ENCODE peak calls at places on chromosomes 5 and 9, in four cellular contexts. O is neural progenitor cell, K is tibial nerve, N is progenitor cell of endocrine pancreas. F is an unnamed sample.

GRCh38 chr9:101673642-101674041 is 64.8 kb downstream of the GRIN3A start:
- DNase-seq in O (no peak), K (no peak), N (no peak), F (no peak)

GRCh38 chr5:57402761-57403160 is 79.8 kb downstream of the ACTBL2 start:
- DNase-seq in O (no peak), K (no peak), N (no peak), F (no peak)

GRCh38 chr9:23821400-23822181 is 4.4 kb downstream of the ELAVL2 start:
- DNase-seq in O (peak), K (no peak), N (peak), F (peak)

GRCh38 chr9:115880221-115880620 is 273.4 kb upstream of the PAPPA start:
- DNase-seq in O (no peak), K (no peak), N (no peak), F (no peak)

GRCh38 chr5:136686192-136686872 is 321.0 kb upstream of the TRPC7 start:
- DNase-seq in O (peak), K (no peak), N (no peak), F (no peak)

GRCh38 chr5:66974256-66974655 is 222.3 kb downstream of the CD180 start:
- DNase-seq in O (no peak), K (no peak), N (no peak), F (no peak)

GRCh38 chr9:34501889-34502425 is 20.8 kb downstream of the ENHO start:
- DNase-seq in O (peak), K (peak), N (no peak), F (no peak)

GRCh38 chr9:136537896-136538598 is 7.8 kb downstream of the NOTCH1 start:
- DNase-seq in O (no peak), K (no peak), N (no peak), F (no peak)

GRCh38 chr9:117763314-117763713 is 59.1 kb downstream of the TLR4 start:
- DNase-seq in O (no peak), K (no peak), N (no peak), F (no peak)

GRCh38 chr9:94697972-94698581 is 28.4 kb upstream of the AOPEP start:
- DNase-seq in O (peak), K (no peak), N (no peak), F (no peak)

GRCh38 chr9:120571443-120572257 is 8.3 kb downstream of the CDK5RAP2 start:
- DNase-seq in O (no peak), K (no peak), N (no peak), F (no peak)

GRCh38 chr5:180154821-180155220 is 54.2 kb downstream of the RASGEF1C start:
- DNase-seq in O (no peak), K (no peak), N (no peak), F (no peak)

GRCh38 chr5:124745367-124746251 is 830 bp downstream of the ZNF608 start:
- DNase-seq in O (peak), K (no peak), N (no peak), F (no peak)

GRCh38 chr5:176144508-176144907 is 93.7 kb upstream of the SIMC1 start:
- DNase-seq in O (no peak), K (no peak), N (no peak), F (no peak)

GRCh38 chr5:149894237-149894636 is 50.4 kb downstream of the PDE6A start:
- DNase-seq in O (no peak), K (no peak), N (no peak), F (no peak)

GRCh38 chr5:168104811-168105481 is 186.5 kb upstream of the WWC1 start:
- DNase-seq in O (peak), K (no peak), N (no peak), F (no peak)

DNA sequence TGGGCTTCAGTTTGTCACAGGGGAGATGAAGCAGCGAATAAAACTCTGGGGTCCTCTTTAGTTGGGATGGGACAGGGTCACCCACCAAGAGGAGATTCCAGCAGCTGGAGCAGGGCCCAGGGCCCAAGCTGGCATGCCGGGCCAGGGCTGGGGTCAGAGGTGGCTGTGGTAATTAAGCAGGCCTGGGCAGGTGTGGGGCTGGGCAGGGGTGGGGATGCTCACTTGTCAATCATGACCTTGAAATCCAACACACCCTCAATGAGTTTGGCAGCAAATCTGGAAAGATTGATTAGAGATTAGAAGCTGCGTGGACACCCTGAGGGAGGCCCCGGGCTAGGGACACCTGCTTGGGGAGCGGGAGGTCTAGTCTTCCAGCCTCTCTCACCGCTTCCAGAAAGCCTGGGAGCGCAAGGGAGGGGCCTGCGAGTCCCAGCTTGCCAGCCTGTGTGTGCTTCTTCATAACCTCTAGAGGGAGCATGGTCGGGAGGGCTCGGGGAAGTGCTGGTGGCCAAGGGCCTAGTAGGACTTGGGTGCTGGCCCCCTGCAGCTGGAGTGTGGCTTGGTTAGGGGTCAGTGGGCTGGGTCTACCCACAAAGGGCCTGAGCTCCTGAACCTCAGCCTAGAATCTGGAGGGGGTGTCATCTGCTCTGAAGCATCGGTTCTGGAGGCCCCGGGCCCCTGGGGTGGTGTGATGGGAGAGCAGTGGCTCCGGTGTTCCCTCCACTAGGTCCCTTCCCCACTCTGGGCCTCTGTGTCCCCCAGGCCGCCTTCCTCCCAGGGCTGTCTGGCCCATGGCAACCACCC is 7.6 kb downstream of the CRAT start:
- DNase-seq in O (peak), K (no peak), N (no peak), F (peak)
- TF ChIP-seq CTCF in O (peak), K (no peak), N (peak), F (peak)

GRCh38 chr5:52989025-52989780 is at the start of gene ITGA2:
- DNase-seq in O (peak), K (peak), N (peak), F (peak)

GRCh38 chr5:52989781-52990530 is 804 bp downstream of the ITGA2 start:
- DNase-seq in O (peak), K (peak), N (peak), F (peak)

GRCh38 chr5:52987711-52988329 is 1.3 kb upstream of the ITGA2 start:
- DNase-seq in O (no peak), K (no peak), N (no peak), F (no peak)

GRCh38 chr5:52990531-52990925 is 1.4 kb downstream of the ITGA2 start:
- DNase-seq in O (no peak), K (no peak), N (no peak), F (no peak)

DNA sequence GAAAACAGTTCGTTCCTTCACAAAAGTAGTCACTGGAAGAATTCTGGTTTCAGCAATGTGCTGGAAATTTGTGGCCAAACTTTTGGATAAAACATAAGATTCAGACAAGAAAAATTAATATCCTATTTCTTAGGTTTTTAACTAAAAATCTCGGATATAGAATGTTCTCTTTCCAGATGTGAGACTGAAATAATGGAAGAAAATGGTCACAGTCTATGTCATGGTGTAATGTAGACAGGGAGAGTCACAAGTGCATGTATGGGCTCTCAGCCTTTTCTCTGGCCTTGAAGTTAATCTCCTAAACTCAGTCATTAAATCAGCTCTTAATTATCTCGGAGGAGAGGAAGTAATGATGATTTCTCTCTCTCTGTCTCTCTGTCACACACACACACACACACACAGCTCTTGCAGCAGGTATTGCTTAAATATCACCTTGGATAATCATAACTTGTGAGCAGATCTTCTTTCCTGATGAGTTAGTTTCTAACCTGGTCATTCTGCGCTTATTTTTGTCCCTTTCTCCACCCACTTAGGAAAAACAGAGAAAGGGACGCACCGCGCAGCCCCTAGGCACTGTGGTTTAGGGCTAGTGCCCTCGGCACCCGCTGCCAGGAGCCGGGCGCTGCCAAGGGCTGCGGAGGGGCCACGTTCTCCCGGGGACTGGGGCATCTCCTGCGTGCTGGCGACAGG is 672 bp upstream of the ITGA2 start:
- DNase-seq in O (no peak), K (no peak), N (no peak), F (no peak)
- TF ChIP-seq CTCF in O (no peak), K (no peak), N (no peak), F (no peak)

DNA sequence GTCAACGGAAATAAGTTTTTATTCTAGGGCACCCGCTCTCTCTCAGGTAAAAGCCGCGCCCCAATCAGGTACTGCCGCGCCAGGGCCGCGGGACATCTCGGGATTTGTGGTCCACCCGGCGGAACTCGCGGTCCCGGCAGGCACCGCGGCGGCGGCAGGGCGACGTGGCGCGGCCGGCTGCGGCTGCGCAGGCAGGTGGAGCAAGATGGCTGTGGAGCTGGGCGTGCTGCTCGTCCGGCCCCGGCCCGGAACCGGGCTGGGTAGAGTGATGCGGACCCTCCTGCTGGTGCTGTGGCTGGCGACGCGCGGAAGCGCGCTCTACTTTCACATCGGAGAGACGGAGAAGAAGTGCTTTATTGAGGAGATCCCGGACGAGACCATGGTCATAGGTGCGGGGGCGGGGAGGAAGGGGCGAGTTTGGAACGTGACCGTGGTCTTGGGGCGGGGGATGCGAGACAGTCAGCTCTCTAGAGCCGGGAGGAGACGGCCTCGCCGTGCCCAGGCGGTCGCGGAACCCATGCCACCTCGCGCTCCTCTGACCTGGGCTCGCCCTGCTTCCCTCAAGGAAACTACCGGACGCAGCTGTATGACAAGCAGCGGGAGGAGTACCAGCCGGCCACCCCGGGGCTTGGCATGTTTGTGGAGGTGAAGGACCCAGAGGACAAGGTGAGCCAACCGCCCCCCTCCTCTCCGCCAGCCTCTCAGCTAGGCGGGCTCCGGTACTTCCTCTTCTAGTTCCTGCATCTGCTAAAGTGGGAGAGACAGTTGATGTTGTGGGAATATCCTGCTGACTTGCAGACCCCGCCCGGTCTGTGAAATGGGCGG is at the start of gene TMED9:
- DNase-seq in O (peak), K (peak), N (peak), F (peak)
- TF ChIP-seq CTCF in O (peak), K (peak), N (no peak), F (no peak)

DNA sequence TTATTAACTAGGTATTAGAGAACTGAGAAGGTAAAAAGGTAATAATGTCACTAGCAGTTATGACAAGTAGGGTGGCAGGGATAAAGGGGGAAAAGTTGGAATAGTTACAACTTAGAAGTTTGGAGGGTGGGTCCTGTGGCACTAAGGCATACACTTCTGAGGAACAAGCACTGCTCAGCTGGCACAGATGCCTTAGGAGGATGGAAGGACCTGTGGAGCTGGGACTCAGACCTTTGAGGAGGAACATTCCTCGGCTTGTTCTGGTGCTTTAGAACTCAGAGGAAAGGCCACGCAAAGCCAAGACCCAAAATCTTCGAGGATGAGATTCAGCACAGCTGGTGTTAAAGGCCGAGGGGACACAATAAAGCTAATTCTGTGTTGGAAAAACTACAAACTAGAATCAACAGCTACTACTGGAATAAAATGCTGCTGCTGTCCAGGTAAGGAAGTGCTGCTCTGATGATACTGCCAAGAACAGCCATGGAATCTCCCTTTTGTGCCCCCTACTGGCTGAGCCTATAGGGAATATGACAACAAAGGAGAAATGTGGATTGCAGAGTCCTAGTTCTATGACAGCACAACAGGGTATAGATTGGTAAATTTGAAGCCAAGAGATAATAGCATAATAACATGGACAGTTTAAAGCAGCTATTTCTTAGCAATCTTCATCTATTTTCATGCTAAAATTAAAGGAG is 126.7 kb downstream of the SLC25A46 start:
- DNase-seq in O (peak), K (no peak), N (peak), F (peak)
- TF ChIP-seq CTCF in O (peak), K (no peak), N (peak), F (peak)

DNA sequence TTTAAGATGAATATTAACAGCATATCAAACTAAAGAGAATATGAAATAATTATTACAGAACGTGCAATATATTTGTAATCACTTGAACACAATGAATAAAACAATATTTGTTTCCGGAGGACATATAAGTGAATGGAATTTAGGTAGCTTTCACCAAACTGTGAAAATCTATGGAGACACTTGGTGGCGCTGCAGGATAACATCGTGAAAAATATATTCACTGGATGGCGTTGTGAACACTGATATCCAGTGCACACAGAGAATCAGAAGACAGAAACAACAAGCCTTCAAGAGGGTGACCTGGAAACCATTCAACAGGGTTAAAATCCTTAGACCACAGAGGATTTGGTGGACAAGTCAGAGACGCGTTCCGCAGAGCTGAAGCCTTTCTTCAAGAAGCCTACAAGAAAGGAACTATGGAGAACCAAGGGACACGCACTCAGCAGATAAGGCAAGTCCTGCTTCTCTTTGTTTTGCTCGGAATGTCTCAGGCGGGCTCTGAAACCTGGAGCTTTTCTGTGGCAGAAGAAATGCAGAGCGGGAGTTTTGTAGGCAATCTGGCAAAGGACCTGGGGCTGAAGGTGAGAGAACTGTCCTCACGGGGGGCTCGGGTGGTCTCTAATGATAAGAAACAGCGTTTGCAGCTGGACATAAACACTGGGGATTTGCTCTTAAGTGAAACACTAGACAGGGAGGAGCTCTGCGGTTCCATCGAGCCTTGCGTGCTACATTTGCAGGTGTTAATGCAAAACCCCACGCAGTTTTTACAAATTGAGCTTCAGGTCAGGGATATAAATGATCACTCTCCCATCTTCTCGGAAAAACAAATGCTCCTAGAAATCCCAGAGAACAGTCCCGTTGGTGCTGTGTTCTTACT is at the start of gene PCDHB11:
- DNase-seq in O (peak), K (no peak), N (no peak), F (no peak)
- TF ChIP-seq CTCF in O (peak), K (no peak), N (peak), F (peak)

DNA sequence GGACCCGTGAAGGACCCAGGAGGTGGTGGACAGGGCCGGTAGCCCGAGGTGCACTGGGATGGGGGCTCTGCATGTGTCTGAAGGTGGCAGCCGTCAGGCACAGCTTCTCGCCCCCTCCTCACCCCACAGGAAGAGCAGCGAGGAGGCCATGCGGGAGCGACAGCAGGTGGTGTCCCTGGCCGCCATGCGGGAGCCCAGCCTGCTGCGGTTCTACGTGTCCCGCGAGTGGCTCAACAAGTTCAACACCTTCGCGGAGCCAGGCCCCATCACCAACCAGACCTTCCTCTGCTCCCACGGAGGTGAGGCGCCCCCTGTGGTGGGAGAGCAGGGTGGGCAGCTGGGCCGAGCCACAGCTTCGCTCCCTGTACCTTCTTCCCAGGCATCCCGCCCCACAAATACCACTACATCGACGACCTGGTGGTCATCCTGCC is 39.9 kb downstream of the USP20 start:
- DNase-seq in O (no peak), K (no peak), N (no peak), F (peak)
- TF ChIP-seq CTCF in O (peak), K (no peak), N (peak), F (peak)

GRCh38 chr5:113084402-113085083 is 107.9 kb downstream of the DCP2 start:
- DNase-seq in O (no peak), K (no peak), N (no peak), F (peak)
- TF ChIP-seq CTCF in O (peak), K (no peak), N (no peak), F (no peak)

GRCh38 chr9:114120192-114121014 is 21.3 kb upstream of the KIF12 start:
- DNase-seq in O (no peak), K (no peak), N (no peak), F (no peak)

GRCh38 chr9:114117614-114117995 is 18.5 kb upstream of the KIF12 start:
- DNase-seq in O (no peak), K (no peak), N (no peak), F (no peak)

GRCh38 chr9:114116061-114116747 is 17.1 kb upstream of the KIF12 start:
- DNase-seq in O (no peak), K (no peak), N (no peak), F (no peak)

GRCh38 chr9:114119242-114120191 is 20.4 kb upstream of the KIF12 start:
- DNase-seq in O (no peak), K (no peak), N (no peak), F (no peak)

GRCh38 chr9:114117996-114118830 is 19.1 kb upstream of the KIF12 start:
- DNase-seq in O (no peak), K (no peak), N (peak), F (no peak)
- TF ChIP-seq CTCF in O (no peak), K (no peak), N (no peak), F (no peak)

GRCh38 chr9:130865921-130866320 is 30.7 kb downstream of the QRFP start:
- DNase-seq in O (no peak), K (no peak), N (no peak), F (no peak)

GRCh38 chr9:130867556-130867955 is 29.1 kb downstream of the QRFP start:
- DNase-seq in O (no peak), K (no peak), N (no peak), F (no peak)

GRCh38 chr9:130869250-130869649 is 27.4 kb downstream of the QRFP start:
- DNase-seq in O (no peak), K (peak), N (no peak), F (no peak)

GRCh38 chr9:130866474-130866965 is 30.1 kb downstream of the QRFP start:
- DNase-seq in O (peak), K (peak), N (peak), F (peak)

DNA sequence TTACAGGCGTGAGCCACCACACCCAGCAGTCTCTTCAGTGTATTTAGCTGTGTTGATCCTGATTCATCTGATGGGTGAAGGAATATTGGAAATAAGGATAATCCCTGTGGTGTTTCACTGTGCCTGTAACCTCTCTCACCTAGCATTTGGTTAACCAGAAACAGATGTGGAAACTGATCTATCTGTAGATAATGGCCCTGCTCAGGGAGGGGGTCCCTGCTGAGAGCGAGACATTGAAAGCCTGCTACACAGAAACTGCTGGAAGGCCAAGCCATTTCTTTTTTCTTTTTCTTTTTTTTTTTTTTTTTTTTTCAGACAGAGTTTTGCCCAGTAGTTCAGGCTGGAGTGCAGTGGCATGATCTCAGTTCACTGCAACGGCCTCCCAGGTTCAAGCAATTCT is 28.4 kb downstream of the QRFP start:
- DNase-seq in O (no peak), K (no peak), N (no peak), F (no peak)
- TF ChIP-seq CTCF in O (no peak), K (no peak), N (no peak), F (no peak)

F was measured in glutamatergic neuron.